ENCODE peak calls at places on chromosome 20, in eight cellular contexts. One of them, this sample, is unnamed.

GRCh38 chr20:56359212-56360132 is 698 bp downstream of the FAM210B start:
- DNase-seq in activated CD8-positive, alpha-beta memory T cell treated with anti-CD3 and anti-CD28 coated beads for 48 hours: no peak
- DNase-seq in COR-L47: peak
- DNase-seq in HTR-8/SVneo: peak
- DNase-seq in AG08395: peak
- DNase-seq in upper lobe of left lung: peak
- DNase-seq in breast epithelium: peak
- DNase-seq in effector CD4-positive, alpha-beta T cell: no peak
- DNase-seq in this sample: peak

GRCh38 chr20:56637576-56637975 is 8.5 kb downstream of the TFAP2C start:
- DNase-seq in activated CD8-positive, alpha-beta memory T cell treated with anti-CD3 and anti-CD28 coated beads for 48 hours: no peak
- DNase-seq in COR-L47: no peak
- DNase-seq in HTR-8/SVneo: no peak
- DNase-seq in AG08395: no peak
- DNase-seq in upper lobe of left lung: no peak
- DNase-seq in breast epithelium: no peak
- DNase-seq in effector CD4-positive, alpha-beta T cell: no peak
- DNase-seq in this sample: peak

GRCh38 chr20:50286609-50287008 is 96.0 kb downstream of the CEBPB start:
- DNase-seq in activated CD8-positive, alpha-beta memory T cell treated with anti-CD3 and anti-CD28 coated beads for 48 hours: no peak
- DNase-seq in COR-L47: no peak
- DNase-seq in HTR-8/SVneo: peak
- DNase-seq in AG08395: peak
- DNase-seq in upper lobe of left lung: no peak
- DNase-seq in breast epithelium: no peak
- DNase-seq in effector CD4-positive, alpha-beta T cell: no peak
- DNase-seq in this sample: peak

GRCh38 chr20:19758888-19759331 is 852 bp downstream of the RIN2 start:
- DNase-seq in activated CD8-positive, alpha-beta memory T cell treated with anti-CD3 and anti-CD28 coated beads for 48 hours: no peak
- DNase-seq in COR-L47: no peak
- DNase-seq in HTR-8/SVneo: no peak
- DNase-seq in AG08395: peak
- DNase-seq in upper lobe of left lung: peak
- DNase-seq in breast epithelium: peak
- DNase-seq in effector CD4-positive, alpha-beta T cell: no peak
- DNase-seq in this sample: peak

GRCh38 chr20:47762699-47763098 is 22.6 kb downstream of the SULF2 start:
- DNase-seq in activated CD8-positive, alpha-beta memory T cell treated with anti-CD3 and anti-CD28 coated beads for 48 hours: no peak
- DNase-seq in COR-L47: no peak
- DNase-seq in HTR-8/SVneo: no peak
- DNase-seq in AG08395: no peak
- DNase-seq in upper lobe of left lung: no peak
- DNase-seq in breast epithelium: no peak
- DNase-seq in effector CD4-positive, alpha-beta T cell: no peak
- DNase-seq in this sample: no peak

GRCh38 chr20:38201356-38201755 is 36.3 kb upstream of the TGM2 start:
- DNase-seq in activated CD8-positive, alpha-beta memory T cell treated with anti-CD3 and anti-CD28 coated beads for 48 hours: no peak
- DNase-seq in COR-L47: no peak
- DNase-seq in HTR-8/SVneo: peak
- DNase-seq in AG08395: peak
- DNase-seq in upper lobe of left lung: no peak
- DNase-seq in breast epithelium: no peak
- DNase-seq in effector CD4-positive, alpha-beta T cell: no peak
- DNase-seq in this sample: peak

GRCh38 chr20:31923388-31924271 is 28.2 kb downstream of the PDRG1 start:
- DNase-seq in activated CD8-positive, alpha-beta memory T cell treated with anti-CD3 and anti-CD28 coated beads for 48 hours: no peak
- DNase-seq in COR-L47: no peak
- DNase-seq in HTR-8/SVneo: peak
- DNase-seq in AG08395: no peak
- DNase-seq in upper lobe of left lung: no peak
- DNase-seq in breast epithelium: no peak
- DNase-seq in effector CD4-positive, alpha-beta T cell: no peak
- DNase-seq in this sample: no peak

GRCh38 chr20:4922186-4922585 is 79.1 kb downstream of the SLC23A2 start:
- DNase-seq in activated CD8-positive, alpha-beta memory T cell treated with anti-CD3 and anti-CD28 coated beads for 48 hours: no peak
- DNase-seq in COR-L47: no peak
- DNase-seq in HTR-8/SVneo: no peak
- DNase-seq in AG08395: no peak
- DNase-seq in upper lobe of left lung: no peak
- DNase-seq in breast epithelium: no peak
- DNase-seq in effector CD4-positive, alpha-beta T cell: no peak
- DNase-seq in this sample: no peak

GRCh38 chr20:58294497-58295455 is 14.7 kb upstream of the RAB22A start:
- DNase-seq in activated CD8-positive, alpha-beta memory T cell treated with anti-CD3 and anti-CD28 coated beads for 48 hours: no peak
- DNase-seq in COR-L47: no peak
- DNase-seq in HTR-8/SVneo: peak
- DNase-seq in AG08395: no peak
- DNase-seq in upper lobe of left lung: no peak
- DNase-seq in breast epithelium: no peak
- DNase-seq in effector CD4-positive, alpha-beta T cell: no peak
- DNase-seq in this sample: no peak

GRCh38 chr20:10673176-10673830 is 496 bp downstream of the JAG1 start:
- DNase-seq in activated CD8-positive, alpha-beta memory T cell treated with anti-CD3 and anti-CD28 coated beads for 48 hours: no peak
- DNase-seq in COR-L47: no peak
- DNase-seq in HTR-8/SVneo: peak
- DNase-seq in AG08395: peak
- DNase-seq in upper lobe of left lung: peak
- DNase-seq in breast epithelium: no peak
- DNase-seq in effector CD4-positive, alpha-beta T cell: no peak
- DNase-seq in this sample: peak

GRCh38 chr20:1816384-1817381 is 78.5 kb upstream of the SIRPA start:
- DNase-seq in activated CD8-positive, alpha-beta memory T cell treated with anti-CD3 and anti-CD28 coated beads for 48 hours: no peak
- DNase-seq in COR-L47: no peak
- DNase-seq in HTR-8/SVneo: no peak
- DNase-seq in AG08395: peak
- DNase-seq in upper lobe of left lung: no peak
- DNase-seq in breast epithelium: no peak
- DNase-seq in effector CD4-positive, alpha-beta T cell: no peak
- DNase-seq in this sample: peak

GRCh38 chr20:483791-484644 is 21.7 kb upstream of the TBC1D20 start:
- DNase-seq in activated CD8-positive, alpha-beta memory T cell treated with anti-CD3 and anti-CD28 coated beads for 48 hours: no peak
- DNase-seq in COR-L47: no peak
- DNase-seq in HTR-8/SVneo: no peak
- DNase-seq in AG08395: no peak
- DNase-seq in upper lobe of left lung: no peak
- DNase-seq in breast epithelium: no peak
- DNase-seq in effector CD4-positive, alpha-beta T cell: no peak
- DNase-seq in this sample: no peak

GRCh38 chr20:50388733-50389436 is 121.3 kb upstream of the PTPN1 start:
- DNase-seq in activated CD8-positive, alpha-beta memory T cell treated with anti-CD3 and anti-CD28 coated beads for 48 hours: no peak
- DNase-seq in COR-L47: no peak
- DNase-seq in HTR-8/SVneo: no peak
- DNase-seq in AG08395: no peak
- DNase-seq in upper lobe of left lung: no peak
- DNase-seq in breast epithelium: no peak
- DNase-seq in effector CD4-positive, alpha-beta T cell: no peak
- DNase-seq in this sample: no peak

GRCh38 chr20:50415031-50415515 is 95.1 kb upstream of the PTPN1 start:
- DNase-seq in activated CD8-positive, alpha-beta memory T cell treated with anti-CD3 and anti-CD28 coated beads for 48 hours: no peak
- DNase-seq in COR-L47: no peak
- DNase-seq in HTR-8/SVneo: no peak
- DNase-seq in AG08395: no peak
- DNase-seq in upper lobe of left lung: no peak
- DNase-seq in breast epithelium: no peak
- DNase-seq in effector CD4-positive, alpha-beta T cell: no peak
- DNase-seq in this sample: no peak

GRCh38 chr20:33846291-33846916 is 35.3 kb downstream of the CHMP4B start:
- DNase-seq in activated CD8-positive, alpha-beta memory T cell treated with anti-CD3 and anti-CD28 coated beads for 48 hours: no peak
- DNase-seq in COR-L47: no peak
- DNase-seq in HTR-8/SVneo: no peak
- DNase-seq in AG08395: no peak
- DNase-seq in upper lobe of left lung: no peak
- DNase-seq in breast epithelium: no peak
- DNase-seq in effector CD4-positive, alpha-beta T cell: no peak
- DNase-seq in this sample: no peak

GRCh38 chr20:51190783-51191180 is 167.9 kb upstream of the KCNG1 start:
- DNase-seq in activated CD8-positive, alpha-beta memory T cell treated with anti-CD3 and anti-CD28 coated beads for 48 hours: no peak
- DNase-seq in COR-L47: no peak
- DNase-seq in HTR-8/SVneo: no peak
- DNase-seq in AG08395: no peak
- DNase-seq in upper lobe of left lung: peak
- DNase-seq in breast epithelium: no peak
- DNase-seq in effector CD4-positive, alpha-beta T cell: no peak
- DNase-seq in this sample: no peak

GRCh38 chr20:43534016-43534415 is 24.8 kb upstream of the SGK2 start:
- DNase-seq in activated CD8-positive, alpha-beta memory T cell treated with anti-CD3 and anti-CD28 coated beads for 48 hours: no peak
- DNase-seq in COR-L47: no peak
- DNase-seq in HTR-8/SVneo: no peak
- DNase-seq in AG08395: no peak
- DNase-seq in upper lobe of left lung: peak
- DNase-seq in breast epithelium: no peak
- DNase-seq in effector CD4-positive, alpha-beta T cell: no peak
- DNase-seq in this sample: no peak

GRCh38 chr20:12243327-12243726 is 325.6 kb downstream of the BTBD3 start:
- DNase-seq in activated CD8-positive, alpha-beta memory T cell treated with anti-CD3 and anti-CD28 coated beads for 48 hours: no peak
- DNase-seq in COR-L47: no peak
- DNase-seq in HTR-8/SVneo: no peak
- DNase-seq in AG08395: no peak
- DNase-seq in upper lobe of left lung: no peak
- DNase-seq in breast epithelium: no peak
- DNase-seq in effector CD4-positive, alpha-beta T cell: no peak
- DNase-seq in this sample: no peak

GRCh38 chr20:38628580-38629470 is 27.2 kb downstream of the ARHGAP40 start:
- DNase-seq in activated CD8-positive, alpha-beta memory T cell treated with anti-CD3 and anti-CD28 coated beads for 48 hours: no peak
- DNase-seq in COR-L47: no peak
- DNase-seq in HTR-8/SVneo: no peak
- DNase-seq in AG08395: no peak
- DNase-seq in upper lobe of left lung: no peak
- DNase-seq in breast epithelium: no peak
- DNase-seq in effector CD4-positive, alpha-beta T cell: no peak
- DNase-seq in this sample: no peak

GRCh38 chr20:38907918-38908677 is 18.1 kb upstream of the FAM83D start:
- DNase-seq in activated CD8-positive, alpha-beta memory T cell treated with anti-CD3 and anti-CD28 coated beads for 48 hours: no peak
- DNase-seq in COR-L47: no peak
- DNase-seq in HTR-8/SVneo: no peak
- DNase-seq in AG08395: no peak
- DNase-seq in upper lobe of left lung: peak
- DNase-seq in breast epithelium: no peak
- DNase-seq in effector CD4-positive, alpha-beta T cell: no peak
- DNase-seq in this sample: no peak

GRCh38 chr20:33515569-33516216 is 25.8 kb downstream of the CBFA2T2 start:
- DNase-seq in activated CD8-positive, alpha-beta memory T cell treated with anti-CD3 and anti-CD28 coated beads for 48 hours: no peak
- DNase-seq in COR-L47: no peak
- DNase-seq in HTR-8/SVneo: no peak
- DNase-seq in AG08395: no peak
- DNase-seq in upper lobe of left lung: no peak
- DNase-seq in breast epithelium: no peak
- DNase-seq in effector CD4-positive, alpha-beta T cell: no peak
- DNase-seq in this sample: no peak

GRCh38 chr20:10708342-10709185 is 34.8 kb upstream of the JAG1 start:
- DNase-seq in activated CD8-positive, alpha-beta memory T cell treated with anti-CD3 and anti-CD28 coated beads for 48 hours: no peak
- DNase-seq in COR-L47: no peak
- DNase-seq in HTR-8/SVneo: no peak
- DNase-seq in AG08395: peak
- DNase-seq in upper lobe of left lung: no peak
- DNase-seq in breast epithelium: no peak
- DNase-seq in effector CD4-positive, alpha-beta T cell: no peak
- DNase-seq in this sample: peak

GRCh38 chr20:32139947-32140346 is 30.4 kb downstream of the TM9SF4 start:
- DNase-seq in activated CD8-positive, alpha-beta memory T cell treated with anti-CD3 and anti-CD28 coated beads for 48 hours: no peak
- DNase-seq in COR-L47: no peak
- DNase-seq in HTR-8/SVneo: no peak
- DNase-seq in AG08395: no peak
- DNase-seq in upper lobe of left lung: no peak
- DNase-seq in breast epithelium: no peak
- DNase-seq in effector CD4-positive, alpha-beta T cell: no peak
- DNase-seq in this sample: no peak

GRCh38 chr20:63699466-63700198 is 3.2 kb downstream of the TNFRSF6B start:
- DNase-seq in activated CD8-positive, alpha-beta memory T cell treated with anti-CD3 and anti-CD28 coated beads for 48 hours: no peak
- DNase-seq in COR-L47: no peak
- DNase-seq in HTR-8/SVneo: no peak
- DNase-seq in AG08395: no peak
- DNase-seq in upper lobe of left lung: peak
- DNase-seq in breast epithelium: no peak
- DNase-seq in effector CD4-positive, alpha-beta T cell: no peak
- DNase-seq in this sample: no peak

GRCh38 chr20:4435210-4435609 is 286.5 kb upstream of the PRND start:
- DNase-seq in activated CD8-positive, alpha-beta memory T cell treated with anti-CD3 and anti-CD28 coated beads for 48 hours: no peak
- DNase-seq in COR-L47: no peak
- DNase-seq in HTR-8/SVneo: no peak
- DNase-seq in AG08395: peak
- DNase-seq in upper lobe of left lung: no peak
- DNase-seq in breast epithelium: no peak
- DNase-seq in effector CD4-positive, alpha-beta T cell: no peak
- DNase-seq in this sample: peak

GRCh38 chr20:63023836-63024571 is 17.2 kb upstream of the BHLHE23 start:
- DNase-seq in activated CD8-positive, alpha-beta memory T cell treated with anti-CD3 and anti-CD28 coated beads for 48 hours: no peak
- DNase-seq in COR-L47: no peak
- DNase-seq in HTR-8/SVneo: no peak
- DNase-seq in AG08395: no peak
- DNase-seq in upper lobe of left lung: peak
- DNase-seq in breast epithelium: no peak
- DNase-seq in effector CD4-positive, alpha-beta T cell: no peak
- DNase-seq in this sample: no peak

GRCh38 chr20:36768768-36769430 is 4.7 kb downstream of the DSN1 start:
- DNase-seq in activated CD8-positive, alpha-beta memory T cell treated with anti-CD3 and anti-CD28 coated beads for 48 hours: no peak
- DNase-seq in COR-L47: no peak
- DNase-seq in HTR-8/SVneo: no peak
- DNase-seq in AG08395: no peak
- DNase-seq in upper lobe of left lung: no peak
- DNase-seq in breast epithelium: no peak
- DNase-seq in effector CD4-positive, alpha-beta T cell: no peak
- DNase-seq in this sample: peak

GRCh38 chr20:44075950-44076232 is 111.1 kb downstream of the JPH2 start:
- DNase-seq in activated CD8-positive, alpha-beta memory T cell treated with anti-CD3 and anti-CD28 coated beads for 48 hours: no peak
- DNase-seq in COR-L47: no peak
- DNase-seq in HTR-8/SVneo: no peak
- DNase-seq in AG08395: no peak
- DNase-seq in upper lobe of left lung: no peak
- DNase-seq in breast epithelium: no peak
- DNase-seq in effector CD4-positive, alpha-beta T cell: no peak
- DNase-seq in this sample: no peak

GRCh38 chr20:48626226-48626937 is 201.4 kb downstream of the PREX1 start:
- DNase-seq in activated CD8-positive, alpha-beta memory T cell treated with anti-CD3 and anti-CD28 coated beads for 48 hours: no peak
- DNase-seq in COR-L47: no peak
- DNase-seq in HTR-8/SVneo: no peak
- DNase-seq in AG08395: no peak
- DNase-seq in upper lobe of left lung: no peak
- DNase-seq in breast epithelium: no peak
- DNase-seq in effector CD4-positive, alpha-beta T cell: no peak
- DNase-seq in this sample: peak

GRCh38 chr20:49916146-49917002 is 1.0 kb upstream of the SPATA2 start:
- DNase-seq in activated CD8-positive, alpha-beta memory T cell treated with anti-CD3 and anti-CD28 coated beads for 48 hours: no peak
- DNase-seq in COR-L47: peak
- DNase-seq in HTR-8/SVneo: no peak
- DNase-seq in AG08395: no peak
- DNase-seq in upper lobe of left lung: no peak
- DNase-seq in breast epithelium: no peak
- DNase-seq in effector CD4-positive, alpha-beta T cell: no peak
- DNase-seq in this sample: no peak

GRCh38 chr20:19381947-19382346 is 169.5 kb downstream of the SLC24A3 start:
- DNase-seq in activated CD8-positive, alpha-beta memory T cell treated with anti-CD3 and anti-CD28 coated beads for 48 hours: no peak
- DNase-seq in COR-L47: no peak
- DNase-seq in HTR-8/SVneo: no peak
- DNase-seq in AG08395: no peak
- DNase-seq in upper lobe of left lung: no peak
- DNase-seq in breast epithelium: no peak
- DNase-seq in effector CD4-positive, alpha-beta T cell: no peak
- DNase-seq in this sample: no peak

GRCh38 chr20:36775196-36775595 is 1.6 kb upstream of the DSN1 start:
- DNase-seq in activated CD8-positive, alpha-beta memory T cell treated with anti-CD3 and anti-CD28 coated beads for 48 hours: no peak
- DNase-seq in COR-L47: no peak
- DNase-seq in HTR-8/SVneo: no peak
- DNase-seq in AG08395: no peak
- DNase-seq in upper lobe of left lung: no peak
- DNase-seq in breast epithelium: no peak
- DNase-seq in effector CD4-positive, alpha-beta T cell: no peak
- DNase-seq in this sample: no peak

GRCh38 chr20:11332376-11332775 is 585.3 kb upstream of the BTBD3 start:
- DNase-seq in activated CD8-positive, alpha-beta memory T cell treated with anti-CD3 and anti-CD28 coated beads for 48 hours: no peak
- DNase-seq in COR-L47: no peak
- DNase-seq in HTR-8/SVneo: no peak
- DNase-seq in AG08395: no peak
- DNase-seq in upper lobe of left lung: no peak
- DNase-seq in breast epithelium: no peak
- DNase-seq in effector CD4-positive, alpha-beta T cell: no peak
- DNase-seq in this sample: peak

GRCh38 chr20:6162239-6162638 is 39.4 kb upstream of the FERMT1 start:
- DNase-seq in activated CD8-positive, alpha-beta memory T cell treated with anti-CD3 and anti-CD28 coated beads for 48 hours: no peak
- DNase-seq in COR-L47: no peak
- DNase-seq in HTR-8/SVneo: no peak
- DNase-seq in AG08395: no peak
- DNase-seq in upper lobe of left lung: no peak
- DNase-seq in breast epithelium: no peak
- DNase-seq in effector CD4-positive, alpha-beta T cell: no peak
- DNase-seq in this sample: peak

This sample was measured in fibroblast of gingiva.